ENCODE peak calls at places on chromosomes 13 and 19, in six cellular contexts. T is neuronal stem cell, W is H1, V is IMR-90, Q is H9, H is mesenchymal stem cell. D is an unnamed sample.

GRCh38 chr19:18710986-18711751 is 27.7 kb downstream of the CRTC1 start:
- DNase-seq in W (no peak), H (no peak), V (peak), T (no peak), Q (no peak), D (peak)

GRCh38 chr19:41927810-41928192 is 448 bp downstream of the ERFL start:
- DNase-seq in V (no peak), T (no peak), Q (no peak), H (no peak), W (no peak), D (no peak)

GRCh38 chr19:47542030-47542475 is 27.2 kb upstream of the NAPA start:
- DNase-seq in V (peak), H (peak), Q (no peak), W (no peak), T (no peak), D (no peak)

GRCh38 chr19:45442927-45443461 is 19.3 kb upstream of the ERCC1 start:
- DNase-seq in H (peak), W (peak), T (no peak), Q (peak), V (peak), D (peak)

GRCh38 chr19:13554506-13555235 is 48.4 kb upstream of the CACNA1A start:
- DNase-seq in T (no peak), H (no peak), W (no peak), Q (no peak), V (no peak), D (no peak)

GRCh38 chr19:41997121-41997850 is 3.3 kb upstream of the ATP1A3 start:
- DNase-seq in W (peak), T (peak), V (peak), H (peak), Q (peak), D (peak)

GRCh38 chr19:31338069-31338767 is 11.0 kb downstream of the TSHZ3 start:
- DNase-seq in W (peak), V (peak), T (no peak), H (peak), Q (peak), D (no peak)

GRCh38 chr13:51333826-51334225 is 5.7 kb upstream of the SERPINE3 start:
- DNase-seq in H (no peak), V (no peak), Q (no peak), W (no peak), T (no peak), D (no peak)

GRCh38 chr19:35767288-35768081 is 7.9 kb upstream of the ARHGAP33 start:
- DNase-seq in W (peak), Q (peak), V (no peak), T (no peak), H (no peak), D (no peak)

GRCh38 chr13:77660841-77661250 is 36.6 kb upstream of the SLAIN1 start:
- DNase-seq in H (no peak), T (no peak), W (no peak), V (no peak), Q (no peak), D (no peak)

GRCh38 chr19:45607071-45608029 is 5.3 kb upstream of the GPR4 start:
- DNase-seq in V (peak), H (peak), Q (peak), W (peak), T (peak), D (peak)

GRCh38 chr13:114110091-114110829 is 22.2 kb downstream of the RASA3 start:
- DNase-seq in V (no peak), H (peak), Q (peak), W (no peak), T (no peak), D (no peak)

GRCh38 chr19:11375143-11375948 is 880 bp downstream of the SWSAP1 start:
- DNase-seq in H (no peak), V (no peak), T (no peak), W (peak), Q (peak), D (no peak)

GRCh38 chr19:4847190-4847973 is 15.9 kb upstream of the TICAM1 start:
- DNase-seq in W (no peak), H (no peak), V (no peak), Q (no peak), T (no peak), D (no peak)

GRCh38 chr13:27026396-27026795 is 145.2 kb downstream of the USP12 start:
- DNase-seq in W (no peak), V (no peak), T (no peak), H (no peak), Q (peak), D (no peak)

GRCh38 chr13:100987993-100988392 is 313.4 kb upstream of the TMTC4 start:
- DNase-seq in H (peak), V (peak), Q (peak), T (peak), W (no peak), D (peak)

GRCh38 chr13:35836476-35836875 is 294.7 kb downstream of the DCLK1 start:
- DNase-seq in W (no peak), H (no peak), V (no peak), T (no peak), Q (no peak), D (no peak)

GRCh38 chr13:85675508-85675907 is 123.7 kb downstream of the SLITRK6 start:
- DNase-seq in V (no peak), T (no peak), H (no peak), W (no peak), Q (no peak), D (no peak)

GRCh38 chr19:13917888-13918406 is 11.9 kb downstream of the CC2D1A start:
- DNase-seq in T (no peak), H (no peak), W (no peak), V (no peak), Q (no peak), D (no peak)

GRCh38 chr19:48342841-48343540 is 17.6 kb downstream of the EMP3 start:
- DNase-seq in T (no peak), H (peak), V (peak), W (no peak), Q (no peak), D (peak)

GRCh38 chr19:37227996-37228395 is 10.0 kb downstream of the ZNF383 start:
- DNase-seq in H (no peak), V (no peak), W (peak), Q (peak), T (no peak), D (peak)

GRCh38 chr13:93002071-93002470 is 224.5 kb upstream of the GPC6 start:
- DNase-seq in H (no peak), Q (no peak), W (no peak), V (no peak), T (no peak), D (no peak)

GRCh38 chr13:27168870-27169525 is 2.6 kb downstream of the USP12 start:
- DNase-seq in W (no peak), Q (no peak), V (peak), T (no peak), H (peak), D (no peak)

GRCh38 chr19:58577581-58578429 is 4.7 kb upstream of the MZF1 start:
- DNase-seq in Q (no peak), T (no peak), W (no peak), H (no peak), V (no peak), D (no peak)

GRCh38 chr13:71499235-71499634 is 367.8 kb downstream of the DACH1 start:
- DNase-seq in W (no peak), V (no peak), Q (no peak), T (no peak), H (peak), D (no peak)

GRCh38 chr19:33394006-33394722 is 20.7 kb downstream of the CEBPG start:
- DNase-seq in H (peak), Q (no peak), T (no peak), W (no peak), V (peak), D (peak)

GRCh38 chr19:33394723-33395560 is 21.4 kb downstream of the CEBPG start:
- DNase-seq in T (no peak), V (no peak), H (no peak), Q (no peak), W (no peak), D (no peak)

GRCh38 chr19:33397536-33398360 is 24.2 kb downstream of the CEBPG start:
- DNase-seq in W (no peak), Q (peak), H (no peak), T (no peak), V (no peak), D (no peak)

GRCh38 chr19:33396701-33397535 is 23.4 kb downstream of the CEBPG start:
- DNase-seq in V (no peak), H (no peak), Q (no peak), T (peak), W (no peak), D (no peak)

DNA sequence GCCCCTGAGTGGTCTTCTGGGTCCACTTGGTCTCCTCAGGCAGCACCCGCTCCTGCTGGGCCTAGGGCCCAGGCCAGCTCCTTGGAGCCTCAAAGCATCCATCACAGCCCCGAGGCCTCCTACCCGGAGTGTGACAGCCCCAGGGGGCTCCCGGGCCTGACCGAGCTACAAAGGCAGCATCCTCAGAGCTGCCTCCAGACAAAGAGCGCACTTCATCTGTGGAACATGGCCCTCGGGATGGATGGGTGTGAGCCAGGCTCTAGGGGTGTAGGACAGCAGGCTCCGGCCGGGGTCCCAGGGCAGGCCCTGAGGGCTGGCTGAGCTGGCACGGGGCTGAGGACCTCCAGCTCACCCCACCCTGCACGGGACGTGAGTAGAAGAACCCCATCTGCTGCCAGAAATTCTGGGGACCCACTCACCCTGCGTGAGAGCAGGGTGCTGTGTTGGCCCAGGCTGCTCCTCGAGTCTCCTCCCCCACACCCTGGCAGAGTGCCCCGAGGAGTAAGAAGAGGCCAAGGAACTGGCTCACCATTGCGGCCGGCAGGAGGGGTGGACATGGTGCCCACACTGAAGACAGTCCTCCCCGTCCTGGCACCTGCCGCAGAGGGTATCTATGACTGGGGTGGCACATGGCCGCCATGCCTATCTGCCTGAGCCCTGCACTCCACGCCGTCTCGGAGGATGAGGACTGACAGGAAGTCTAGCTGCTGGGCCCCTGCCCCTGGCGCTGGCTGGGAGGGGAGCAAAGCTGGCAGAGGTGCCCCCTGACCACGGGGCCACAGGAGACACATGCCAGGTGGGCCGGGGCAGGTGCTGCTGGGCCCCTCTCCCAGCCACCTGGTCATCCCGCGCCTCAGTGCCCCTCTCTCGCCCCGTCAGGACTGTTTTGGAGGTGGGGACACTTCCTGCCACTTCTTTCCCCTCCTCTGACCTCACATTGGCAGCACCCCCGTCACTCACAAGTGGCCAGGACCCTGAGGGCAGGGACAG is 22.3 kb downstream of the CEBPG start:
- DNase-seq in H (no peak), T (no peak), W (no peak), Q (no peak), V (peak), D (no peak)
- H4K91ac ChIP-seq in H (peak), T (no peak), W (no peak), Q (no peak), V (no peak), D (no peak)

GRCh38 chr19:43409415-43409814 is 5.3 kb upstream of the TEX101 start:
- DNase-seq in W (no peak), T (no peak), V (no peak), Q (no peak), H (no peak), D (no peak)
- H4K91ac ChIP-seq in W (no peak), T (no peak), V (no peak), Q (no peak), H (no peak), D (no peak)

DNA sequence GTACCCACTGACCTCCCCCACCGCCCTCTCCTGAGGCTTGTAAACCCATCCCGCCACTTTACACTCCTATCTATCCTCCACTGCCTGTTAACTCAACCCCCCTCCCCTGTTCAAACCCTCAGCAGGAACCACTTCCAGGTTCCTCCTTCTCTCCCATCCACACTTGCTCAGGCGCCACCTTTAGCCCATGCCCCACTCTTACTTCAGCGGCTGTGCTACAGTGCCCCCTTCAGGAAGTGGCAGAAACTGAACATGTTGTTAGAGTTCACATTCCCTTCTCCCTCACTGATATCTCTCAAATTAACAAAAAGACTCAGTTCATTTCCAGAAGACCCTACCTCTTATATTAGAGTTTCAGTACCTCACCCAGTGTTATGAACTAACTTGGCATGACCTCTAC is 49.4 kb downstream of the ZNF91 start:
- DNase-seq in T (no peak), Q (peak), V (no peak), W (peak), H (no peak), D (no peak)
- H4K91ac ChIP-seq in T (no peak), Q (no peak), V (no peak), W (no peak), H (no peak), D (no peak)

GRCh38 chr13:108082481-108082880 is 132.9 kb downstream of the LIG4 start:
- DNase-seq in H (no peak), V (no peak), Q (no peak), W (no peak), T (no peak), D (no peak)

GRCh38 chr13:108083056-108083455 is 132.3 kb downstream of the LIG4 start:
- DNase-seq in W (no peak), H (no peak), T (no peak), Q (no peak), V (no peak), D (no peak)

DNA sequence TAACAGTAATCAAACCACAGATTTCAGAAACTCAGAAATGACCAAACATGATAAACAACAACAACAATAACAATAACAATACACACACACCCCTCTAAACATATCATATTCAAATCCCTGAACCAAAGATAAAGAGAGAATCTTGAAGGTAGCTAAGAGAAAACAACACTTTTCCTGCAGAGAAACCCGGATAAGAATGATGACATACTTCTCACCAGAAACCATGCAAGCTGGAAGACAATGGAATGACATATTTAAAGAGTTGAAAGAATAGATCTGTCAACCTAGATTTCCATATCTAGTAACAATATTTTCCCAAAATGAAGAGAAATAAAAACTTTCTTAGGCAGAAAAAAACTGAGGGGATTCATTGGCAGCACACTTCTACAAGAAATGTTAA is 138.1 kb downstream of the LIG4 start:
- DNase-seq in T (no peak), H (no peak), Q (no peak), V (no peak), W (no peak), D (no peak)
- H4K91ac ChIP-seq in T (no peak), H (no peak), Q (no peak), V (no peak), W (no peak), D (no peak)